ENCODE peak calls at places on chromosome 1, in six cellular contexts. X, E, K, I, G and P are unnamed samples.

GRCh38 chr1:225871374-225872074 is 10.7 kb downstream of the TMEM63A start:
- DNase-seq in X (peak; percentile 28), E (no peak), K (no peak), I (no peak), G (no peak), P (no peak)

GRCh38 chr1:10663668-10664035 is 132.8 kb downstream of the CASZ1 start:
- DNase-seq in X (peak; percentile 34), E (peak; percentile 56), K (peak; percentile 94), I (no peak), G (no peak), P (peak; percentile 82)

GRCh38 chr1:23372481-23372880 is 2.8 kb upstream of the ZNF436 start:
- DNase-seq in X (no peak), E (no peak), K (no peak), I (no peak), G (no peak), P (no peak)

GRCh38 chr1:64173300-64173940 is 30.0 kb upstream of the UBE2U start:
- DNase-seq in X (peak; percentile 22), E (no peak), K (no peak), I (no peak), G (no peak), P (no peak)

GRCh38 chr1:117466761-117467160 is 99.5 kb downstream of the MAN1A2 start:
- DNase-seq in X (peak; percentile 12), E (no peak), K (no peak), I (no peak), G (no peak), P (no peak)

GRCh38 chr1:235425357-235425756 is 58.1 kb downstream of the TBCE start:
- DNase-seq in X (no peak), E (no peak), K (no peak), I (no peak), G (no peak), P (no peak)

GRCh38 chr1:109488201-109488600 is 4.5 kb downstream of the ATXN7L2 start:
- DNase-seq in X (no peak), E (no peak), K (no peak), I (no peak), G (no peak), P (no peak)

GRCh38 chr1:244757091-244757939 is 78.1 kb upstream of the COX20 start:
- DNase-seq in X (peak; percentile 83), E (no peak), K (no peak), I (no peak), G (no peak), P (no peak)

GRCh38 chr1:227741166-227741870 is 6.1 kb downstream of the SNAP47 start:
- DNase-seq in X (no peak), E (no peak), K (no peak), I (no peak), G (peak; percentile 14), P (no peak)

GRCh38 chr1:227742738-227743715 is 7.8 kb downstream of the SNAP47 start:
- DNase-seq in X (no peak), E (no peak), K (no peak), I (no peak), G (peak; percentile 14), P (no peak)

GRCh38 chr1:227738820-227739219 is 3.6 kb downstream of the SNAP47 start:
- DNase-seq in X (no peak), E (no peak), K (no peak), I (no peak), G (no peak), P (no peak)

GRCh38 chr1:227739636-227740035 is 4.4 kb downstream of the SNAP47 start:
- DNase-seq in X (no peak), E (no peak), K (no peak), I (no peak), G (no peak), P (no peak)

DNA sequence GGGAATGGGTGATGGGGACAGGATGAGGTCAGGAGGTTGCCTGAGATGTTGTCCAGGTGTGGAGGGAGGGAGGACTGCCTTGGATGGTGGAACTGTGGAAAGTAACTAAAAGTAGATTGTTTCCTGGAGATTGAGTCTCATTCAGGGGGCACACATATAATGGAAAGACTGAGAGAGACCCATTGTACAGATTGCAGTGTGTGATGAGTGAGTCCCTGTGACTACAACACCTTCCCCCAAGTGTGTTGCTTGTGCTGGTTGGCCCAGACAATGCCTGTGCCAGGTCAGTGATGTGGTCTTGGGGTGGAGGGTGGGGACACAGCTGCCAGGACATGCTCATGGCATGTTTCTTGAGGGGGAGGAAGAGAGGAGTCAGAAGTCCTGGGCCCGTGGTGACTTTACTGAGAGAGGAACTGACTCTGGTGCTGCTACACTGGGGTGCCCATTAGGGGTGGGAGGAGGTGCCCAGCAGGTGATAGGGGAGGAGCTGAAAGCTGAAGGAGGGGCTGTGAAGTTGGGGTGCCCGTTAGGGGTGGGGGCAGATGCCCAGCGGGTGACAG is 5.2 kb downstream of the SNAP47 start:
- DNase-seq in X (no peak), E (no peak), K (no peak), I (no peak), G (no peak), P (no peak)
- TF ChIP-seq CTCF in X (no peak), E (no peak), K (no peak), I (no peak), G (no peak), P (no peak)

GRCh38 chr1:241815957-241816356 is 32.0 kb upstream of the EXO1 start:
- DNase-seq in X (no peak), E (no peak), K (no peak), I (no peak), G (no peak), P (no peak)
- TF ChIP-seq CTCF in X (no peak), E (no peak), K (no peak), I (no peak), G (no peak), P (no peak)

GRCh38 chr1:147336290-147336689 is 93.8 kb downstream of the CHD1L start:
- DNase-seq in X (no peak), E (no peak), K (no peak), I (no peak), G (no peak), P (no peak)
- TF ChIP-seq CTCF in X (no peak), E (no peak), K (no peak), I (no peak), G (no peak), P (no peak)

GRCh38 chr1:29575826-29576225 is 339.5 kb downstream of the PTPRU start:
- DNase-seq in X (peak; percentile 70), E (no peak), K (no peak), I (no peak), G (no peak), P (no peak)
- TF ChIP-seq CTCF in X (no peak), E (no peak), K (no peak), I (no peak), G (no peak), P (no peak)

DNA sequence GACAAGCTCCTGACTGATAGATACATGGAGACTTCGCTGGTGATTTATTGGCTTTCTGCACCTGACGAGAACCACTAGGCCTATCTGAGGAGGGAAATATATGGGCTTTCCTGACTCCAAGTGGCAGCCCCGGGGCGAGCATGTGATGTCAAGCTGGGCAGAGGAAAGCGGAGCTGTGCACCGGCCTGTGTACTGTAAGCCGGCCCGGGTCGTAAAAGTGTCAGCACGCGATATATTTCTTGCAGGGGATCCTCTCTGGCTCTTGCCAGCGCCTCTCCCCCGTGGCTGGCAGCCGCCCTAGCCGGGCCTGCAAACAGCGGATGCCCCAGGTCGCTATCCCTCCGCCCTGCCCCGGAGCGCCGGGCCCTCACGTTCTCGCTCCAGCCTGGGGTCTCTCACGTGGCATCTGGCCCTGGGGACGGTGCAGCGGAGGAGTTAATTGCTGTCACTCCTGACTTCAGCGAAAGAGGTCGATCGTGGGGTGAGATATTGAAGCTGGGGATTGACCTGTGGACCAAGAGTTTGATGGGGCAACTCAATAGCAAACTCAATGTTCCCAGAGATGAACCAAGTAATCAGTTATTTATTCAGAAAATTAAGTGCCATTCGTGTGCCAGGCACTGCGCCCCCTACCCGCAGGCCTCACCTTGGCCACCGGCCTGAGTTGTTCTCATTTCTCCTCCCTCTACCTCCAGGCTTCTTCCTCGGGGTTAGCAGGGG is 41.0 kb upstream of the HAO2 start:
- DNase-seq in X (peak; percentile 18), E (peak; percentile 68), K (peak; percentile 64), I (peak; percentile 39), G (peak; percentile 49), P (peak; percentile 73)
- TF ChIP-seq CTCF in X (peak; percentile 17), E (peak; percentile 60), K (peak; percentile 40), I (peak; percentile 43), G (no peak), P (peak; percentile 57)

GRCh38 chr1:15685820-15686219 is 1.7 kb downstream of the PLEKHM2 start:
- DNase-seq in X (no peak), E (no peak), K (no peak), I (no peak), G (no peak), P (no peak)

GRCh38 chr1:15684042-15684461 is at the start of gene PLEKHM2:
- DNase-seq in X (peak; percentile 40), E (peak; percentile 54), K (peak; percentile 75), I (no peak), G (no peak), P (peak; percentile 61)

GRCh38 chr1:15683411-15684039 is 595 bp upstream of the PLEKHM2 start:
- DNase-seq in X (no peak), E (no peak), K (no peak), I (no peak), G (no peak), P (no peak)

GRCh38 chr1:15682886-15683410 is 1.2 kb upstream of the PLEKHM2 start:
- DNase-seq in X (no peak), E (no peak), K (no peak), I (no peak), G (no peak), P (no peak)

DNA sequence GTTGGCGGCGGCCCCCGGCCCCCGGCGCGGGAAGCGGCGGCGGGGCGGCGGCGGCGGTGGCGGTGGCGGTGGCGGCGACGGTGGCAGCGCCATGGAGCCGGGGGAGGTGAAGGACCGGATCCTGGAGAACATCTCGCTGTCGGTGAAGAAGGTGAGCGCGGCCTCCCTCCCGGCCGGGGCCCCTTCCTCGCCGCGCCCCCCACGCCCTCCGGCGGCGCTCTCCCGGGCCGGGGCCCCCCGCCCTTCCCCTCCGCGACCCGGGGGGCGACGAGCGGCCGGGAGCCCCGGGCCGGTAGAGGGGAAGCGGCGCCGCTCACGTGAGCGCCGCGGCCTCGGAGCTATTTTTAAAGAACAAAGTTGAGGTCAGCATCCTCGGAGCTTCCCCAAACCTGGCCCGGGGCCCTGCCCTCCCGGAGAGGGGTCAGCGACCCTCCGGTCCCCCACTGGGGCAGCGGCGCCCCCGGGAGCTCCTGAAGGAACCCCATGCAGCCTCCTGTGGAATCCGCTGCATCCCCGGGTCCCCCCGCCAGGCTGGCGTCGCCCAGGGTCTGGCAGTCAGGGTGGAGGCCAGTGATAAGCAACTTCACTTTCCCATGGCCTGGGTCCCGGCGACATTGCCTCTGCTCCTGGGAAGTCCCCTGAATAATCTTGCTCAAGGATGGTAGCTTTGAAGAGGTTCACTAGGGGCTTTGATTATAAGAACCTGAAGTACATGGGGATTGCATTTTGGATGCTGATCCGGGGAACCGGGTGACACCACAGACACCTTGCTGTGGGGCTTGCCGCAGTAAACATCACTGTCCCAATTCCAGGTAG is 556 bp downstream of the PLEKHM2 start:
- DNase-seq in X (peak; percentile 24), E (peak; percentile 56), K (peak; percentile 72), I (no peak), G (peak; percentile 45), P (peak; percentile 65)
- TF ChIP-seq CTCF in X (no peak), E (no peak), K (no peak), I (no peak), G (no peak), P (no peak)

DNA sequence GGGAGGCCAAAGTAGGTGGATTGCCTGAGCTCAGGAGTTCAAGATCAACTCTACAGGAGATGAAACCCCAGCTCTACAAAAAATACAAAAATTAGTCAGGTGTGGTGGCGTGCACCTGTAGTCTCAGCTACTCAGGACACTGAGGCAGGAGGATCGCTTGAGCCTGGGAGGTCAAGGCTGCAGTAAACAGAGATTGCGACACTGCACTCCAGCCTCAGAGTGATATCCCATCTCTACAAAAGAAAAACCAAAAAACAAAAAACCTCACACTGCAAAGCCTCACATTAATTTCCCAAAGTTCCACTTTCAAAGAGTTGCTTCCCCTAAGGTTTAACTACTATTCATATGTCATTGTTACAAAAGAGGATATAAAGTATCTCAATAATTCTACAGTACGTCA is 29.0 kb upstream of the FBXO28 start:
- DNase-seq in X (no peak), E (no peak), K (no peak), I (no peak), G (no peak), P (no peak)
- TF ChIP-seq CTCF in X (no peak), E (no peak), K (no peak), I (no peak), G (no peak), P (no peak)